ENCODE peak calls at places on chromosomes 16 and 17, in eight cellular contexts. P, L, Y, J, Q, S, H and N are unnamed samples.

GRCh38 chr17:4234406-4234805 is 29.4 kb downstream of the ANKFY1 start:
- DNase-seq in P (no peak), Y (no peak), Q (no peak), H (no peak), L (no peak), S (no peak), J (no peak), N (no peak)

GRCh38 chr17:30376621-30377452 is 1.9 kb upstream of the CPD start:
- DNase-seq in J (no peak), L (no peak), Q (peak; percentile 49), H (peak; percentile 85), Y (peak; percentile 20), P (peak; percentile 32), S (no peak), N (no peak)

GRCh38 chr17:81097134-81097942 is 62.4 kb downstream of the BAIAP2 start:
- DNase-seq in L (peak; percentile 71), Q (peak; percentile 76), S (peak; percentile 75), H (peak; percentile 83), Y (peak; percentile 90), J (peak; percentile 72), P (peak; percentile 83), N (peak; percentile 94)

GRCh38 chr17:14919049-14919545 is 346.0 kb downstream of the PMP22 start:
- DNase-seq in S (no peak), P (no peak), J (peak; percentile 29), Q (no peak), L (no peak), H (no peak), Y (no peak), N (peak; percentile 71)

GRCh38 chr17:31067699-31068184 is 27.0 kb upstream of the NF1 start:
- DNase-seq in Y (no peak), J (no peak), H (peak; percentile 54), L (peak; percentile 73), S (no peak), P (no peak), Q (no peak), N (no peak)

GRCh38 chr16:82881517-82881916 is 254.7 kb downstream of the CDH13 start:
- DNase-seq in S (no peak), P (no peak), Q (no peak), L (no peak), H (no peak), J (peak; percentile 37), Y (no peak), N (no peak)

GRCh38 chr17:73194514-73195222 is 1.8 kb downstream of the COG1 start:
- DNase-seq in P (no peak), S (no peak), L (no peak), J (no peak), H (no peak), Q (no peak), Y (no peak), N (no peak)

GRCh38 chr17:71438631-71439146 is 682.1 kb upstream of the SOX9 start:
- DNase-seq in Q (no peak), J (no peak), S (no peak), P (no peak), H (no peak), Y (no peak), L (peak; percentile 96), N (no peak)

GRCh38 chr17:18920911-18921441 is 31.0 kb upstream of the SLC5A10 start:
- DNase-seq in H (no peak), L (peak; percentile 11), Y (no peak), P (no peak), S (no peak), J (no peak), Q (no peak), N (no peak)

GRCh38 chr17:78416791-78417530 is 38.5 kb downstream of the PGS1 start:
- DNase-seq in Y (peak; percentile 44), J (no peak), S (no peak), L (no peak), P (peak; percentile 58), H (peak; percentile 69), Q (no peak), N (no peak)

GRCh38 chr17:55772086-55772485 is 21.2 kb downstream of the PCTP start:
- DNase-seq in Q (no peak), Y (no peak), S (no peak), P (no peak), H (peak; percentile 14), L (no peak), J (no peak), N (no peak)

GRCh38 chr17:55769625-55770000 is 18.8 kb downstream of the PCTP start:
- DNase-seq in J (no peak), Y (no peak), S (no peak), Q (no peak), P (no peak), L (peak; percentile 74), H (peak; percentile 42), N (no peak)

GRCh38 chr17:55773671-55774070 is 22.8 kb downstream of the PCTP start:
- DNase-seq in H (no peak), Q (no peak), P (no peak), S (no peak), J (no peak), Y (no peak), L (no peak), N (no peak)

GRCh38 chr17:55768946-55769624 is 18.2 kb downstream of the PCTP start:
- DNase-seq in J (no peak), Q (no peak), Y (no peak), L (no peak), P (no peak), S (no peak), H (no peak), N (no peak)

DNA sequence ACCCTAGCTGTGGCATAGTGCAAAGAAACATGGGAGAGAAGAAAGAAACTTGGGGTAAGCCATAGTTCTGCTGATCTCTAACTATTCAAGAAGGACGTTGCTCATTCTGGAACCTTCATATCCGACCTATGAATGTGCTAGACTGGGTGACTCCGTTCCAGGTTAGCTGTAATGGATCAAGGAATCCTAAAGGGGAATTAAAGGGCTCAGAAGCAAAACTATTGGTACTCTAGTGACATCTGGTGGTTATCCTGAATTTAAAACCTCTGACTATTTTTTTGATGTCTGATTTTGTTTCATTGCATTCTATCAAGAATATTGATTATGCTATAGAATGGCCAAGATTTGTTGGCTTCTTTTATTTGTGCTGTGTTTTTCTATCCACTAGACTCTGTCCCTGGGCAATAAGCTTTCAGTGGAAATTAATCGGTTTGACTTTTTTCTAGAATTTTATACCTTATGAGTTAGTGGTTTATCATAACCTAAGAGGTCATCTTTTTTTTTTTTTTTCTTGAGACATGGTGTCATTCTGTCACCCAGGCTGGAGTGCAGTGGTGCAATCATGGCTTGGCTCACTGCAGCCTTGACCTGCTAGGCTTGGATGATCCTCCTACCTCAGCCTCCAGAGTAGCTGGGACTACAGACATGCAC is 19.5 kb downstream of the PCTP start:
- DNase-seq in J (peak; percentile 76), H (peak; percentile 53), S (no peak), Q (no peak), P (no peak), L (peak; percentile 56), Y (no peak), N (no peak)
- TF ChIP-seq CTCF in J (peak; percentile 56), H (no peak), S (peak; percentile 64), Q (peak; percentile 75), P (no peak), L (peak; percentile 38), Y (peak; percentile 71), N (peak; percentile 82)

GRCh38 chr16:57548424-57548823 is 6.0 kb downstream of the ADGRG5 start:
- DNase-seq in H (no peak), Y (no peak), Q (no peak), S (no peak), L (no peak), P (no peak), J (no peak), N (no peak)

GRCh38 chr16:57541754-57542435 is 548 bp upstream of the ADGRG5 start:
- DNase-seq in Y (peak; percentile 4), S (peak; percentile 39), Q (no peak), J (no peak), P (no peak), L (no peak), H (peak; percentile 5), N (peak; percentile 19)

GRCh38 chr16:57540387-57540786 is 2.1 kb upstream of the ADGRG5 start:
- DNase-seq in P (no peak), H (no peak), S (peak; percentile 47), Y (peak; percentile 10), J (no peak), Q (no peak), L (no peak), N (peak; percentile 42)

GRCh38 chr16:57540906-57541753 is 1.3 kb upstream of the ADGRG5 start:
- DNase-seq in P (no peak), L (peak; percentile 49), S (peak; percentile 40), H (peak; percentile 11), J (no peak), Q (no peak), Y (peak; percentile 13), N (peak; percentile 44)

DNA sequence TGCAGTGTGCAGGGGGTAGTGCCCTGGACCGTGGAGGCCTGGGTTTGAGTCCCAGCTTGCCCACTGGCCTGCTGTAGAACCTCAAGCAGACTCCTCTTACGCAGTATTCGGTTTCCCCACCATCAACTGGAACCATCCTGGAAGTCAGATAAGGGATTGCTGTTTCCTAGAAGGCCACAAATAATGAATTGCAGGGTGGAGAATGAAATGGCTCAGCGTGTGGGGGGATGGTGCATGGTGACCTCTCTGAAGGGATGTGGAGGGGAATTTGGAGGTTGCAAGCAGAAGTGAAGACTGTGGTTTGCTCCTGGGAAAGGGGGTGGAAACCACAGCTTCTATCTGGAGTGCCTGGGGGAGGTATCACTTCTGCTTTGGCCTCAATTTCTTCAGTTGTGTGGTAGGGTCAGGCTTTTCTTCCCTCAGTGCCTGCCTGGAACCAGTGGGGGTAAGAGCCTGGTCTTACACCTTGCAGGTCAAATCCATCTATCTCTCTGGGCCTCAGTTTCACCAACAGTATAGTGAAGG is 1.7 kb downstream of the ADGRG5 start:
- DNase-seq in H (peak; percentile 99), J (no peak), Q (no peak), S (peak; percentile 32), P (peak; percentile 46), Y (peak; percentile 1), L (no peak), N (peak; percentile 31)
- H3K4me3 ChIP-seq in H (peak overlapping the region; percentile 45), J (no peak overlapping the region), Q (no peak overlapping the region), S (no peak overlapping the region), P (no peak overlapping the region), Y (no peak overlapping the region), L (no peak overlapping the region), N (no peak overlapping the region)

GRCh38 chr16:67562526-67562917 is at the start of gene CTCF:
- DNase-seq in S (peak; percentile 91), Q (peak; percentile 84), L (peak; percentile 70), J (peak; percentile 87), P (peak; percentile 82), Y (peak; percentile 86), H (peak; percentile 89), N (no peak)
- TF ChIP-seq CTCF in S (peak; percentile 55), Q (peak; percentile 69), L (peak; percentile 22), J (peak; percentile 60), P (peak; percentile 41), Y (peak; percentile 89), H (peak; percentile 48), N (peak; percentile 64)

GRCh38 chr17:2090804-2091534 is 36.1 kb downstream of the HIC1 start:
- DNase-seq in L (peak; percentile 68), P (no peak), H (peak; percentile 11), Q (peak; percentile 64), S (no peak), J (peak; percentile 89), Y (peak; percentile 78), N (peak; percentile 87)
- H3K4me3 ChIP-seq in L (no peak overlapping the region), P (no peak overlapping the region), H (no peak overlapping the region), Q (peak overlapping the region; percentile 57), S (no peak overlapping the region), J (no peak overlapping the region), Y (no peak overlapping the region), N (no peak overlapping the region)

GRCh38 chr16:10879681-10880589 is 2.9 kb downstream of the CIITA start:
- DNase-seq in H (no peak), S (peak; percentile 24), Y (no peak), P (no peak), Q (no peak), J (no peak), L (no peak), N (no peak)
- TF ChIP-seq CTCF in H (no peak), S (no peak), Y (no peak), P (no peak), Q (no peak), J (no peak), L (no peak), N (no peak)

GRCh38 chr17:43660262-43660661 is 1.5 kb downstream of the MEOX1 start:
- DNase-seq in H (no peak), Q (no peak), Y (no peak), S (no peak), J (no peak), L (no peak), P (no peak), N (no peak)
- H3K4me3 ChIP-seq in H (no peak overlapping the region), Q (peak overlapping the region; percentile 65), Y (no peak overlapping the region), S (no peak overlapping the region), J (no peak overlapping the region), L (no peak overlapping the region), P (no peak overlapping the region), N (no peak overlapping the region)